ENCODE peak calls at places on chromosomes 12 and 14, in ten cellular contexts. M, K, L, W, O, A, R, N, D and Q are unnamed samples.

GRCh38 chr12:111448831-111449790 is 43.4 kb downstream of the SH2B3 start:
- DNase-seq in M (no peak), K (no peak), L (no peak), W (no peak), O (no peak), A (no peak), R (no peak), N (no peak), D (no peak), Q (no peak)

GRCh38 chr14:101195309-101195724 is 291.8 kb upstream of the RTL1 start:
- DNase-seq in M (no peak), K (no peak), L (no peak), W (no peak), O (no peak), A (no peak), R (no peak), N (no peak), D (no peak), Q (no peak)

GRCh38 chr12:120539303-120539702 is 5.1 kb downstream of the RNF10 start:
- DNase-seq in M (no peak), K (peak), L (no peak), W (no peak), O (no peak), A (no peak), R (no peak), N (peak), D (no peak), Q (peak)

GRCh38 chr14:64114166-64114565 is 180.0 kb downstream of the ESR2 start:
- DNase-seq in M (peak), K (no peak), L (peak), W (no peak), O (no peak), A (no peak), R (peak), N (no peak), D (no peak), Q (no peak)

GRCh38 chr12:113702796-113703195 is 231.1 kb upstream of the LHX5 start:
- DNase-seq in M (peak), K (no peak), L (no peak), W (no peak), O (no peak), A (no peak), R (no peak), N (no peak), D (no peak), Q (no peak)

GRCh38 chr14:103485504-103485903 is 37.1 kb downstream of the CKB start:
- DNase-seq in M (no peak), K (no peak), L (no peak), W (no peak), O (no peak), A (no peak), R (no peak), N (no peak), D (no peak), Q (no peak)

GRCh38 chr14:97077687-97078086 is 280.5 kb downstream of the VRK1 start:
- DNase-seq in M (no peak), K (no peak), L (no peak), W (no peak), O (no peak), A (no peak), R (no peak), N (no peak), D (no peak), Q (no peak)

GRCh38 chr14:96134508-96134907 is 70.1 kb upstream of the BDKRB2 start:
- DNase-seq in M (no peak), K (peak), L (no peak), W (no peak), O (no peak), A (no peak), R (no peak), N (no peak), D (no peak), Q (no peak)

GRCh38 chr14:67837011-67837624 is 17.5 kb downstream of the RAD51B start:
- DNase-seq in M (peak), K (peak), L (peak), W (no peak), O (peak), A (peak), R (peak), N (peak), D (no peak), Q (peak)

GRCh38 chr12:20695232-20695631 is at the start of gene SLCO1C1:
- DNase-seq in M (peak), K (no peak), L (no peak), W (no peak), O (no peak), A (no peak), R (no peak), N (no peak), D (no peak), Q (no peak)

GRCh38 chr14:52043690-52044089 is 25.2 kb downstream of the NID2 start:
- DNase-seq in M (peak), K (peak), L (no peak), W (peak), O (no peak), A (no peak), R (peak), N (peak), D (no peak), Q (no peak)

GRCh38 chr12:97148941-97149559 is 242.0 kb downstream of the NEDD1 start:
- DNase-seq in M (no peak), K (peak), L (peak), W (peak), O (no peak), A (peak), R (peak), N (peak), D (no peak), Q (no peak)

GRCh38 chr14:55579724-55580400 is at the start of gene KTN1:
- DNase-seq in M (peak), K (peak), L (peak), W (peak), O (peak), A (peak), R (peak), N (peak), D (peak), Q (peak)

GRCh38 chr14:100696590-100696989 is 30.1 kb upstream of the DLK1 start:
- DNase-seq in M (no peak), K (no peak), L (no peak), W (no peak), O (no peak), A (no peak), R (no peak), N (no peak), D (no peak), Q (no peak)

GRCh38 chr12:77608157-77608755 is 222.4 kb upstream of the NAV3 start:
- DNase-seq in M (no peak), K (peak), L (no peak), W (no peak), O (no peak), A (no peak), R (no peak), N (no peak), D (no peak), Q (no peak)

GRCh38 chr14:70718383-70719123 is 76.8 kb downstream of the TTC9 start:
- DNase-seq in M (no peak), K (no peak), L (no peak), W (no peak), O (no peak), A (no peak), R (no peak), N (no peak), D (no peak), Q (no peak)

GRCh38 chr12:123120452-123121166 is 30.3 kb downstream of the PITPNM2 start:
- DNase-seq in M (no peak), K (no peak), L (no peak), W (no peak), O (no peak), A (no peak), R (no peak), N (no peak), D (no peak), Q (no peak)